ENCODE peak calls at places on chromosomes 13 and 19, in six cellular contexts. L is upper lobe of right lung; Q is stimulated activated CD4-positive, alpha-beta T cell treated with anti-CD3 and anti-CD28 coated beads, Interleukin-4, amount 100 ng/mL, for 1 hour; O is adrenal gland; Y is SW480; K is fibroblast of lung. F is an unnamed sample.

GRCh38 chr13:24127116-24127631 is 33.3 kb upstream of the SPATA13 start:
- DNase-seq in L (no peak), Q (no peak), O (no peak), Y (peak; percentile 95), K (no peak), F (no peak)

GRCh38 chr19:42480335-42481095 is 37.8 kb upstream of the CXCL17 start:
- DNase-seq in L (no peak), Q (no peak), O (peak; percentile 75), Y (no peak), K (peak; percentile 18), F (no peak)

GRCh38 chr13:47901451-47901850 is 99.6 kb downstream of the SUCLA2 start:
- DNase-seq in L (no peak), Q (no peak), O (no peak), Y (no peak), K (no peak), F (no peak)

GRCh38 chr19:31160346-31160926 is 188.8 kb downstream of the TSHZ3 start:
- DNase-seq in L (no peak), Q (no peak), O (no peak), Y (no peak), K (peak; percentile 10), F (no peak)

GRCh38 chr13:54599413-54599812 is 1570.8 kb downstream of the OLFM4 start:
- DNase-seq in L (no peak), Q (no peak), O (no peak), Y (no peak), K (no peak), F (no peak)

GRCh38 chr13:94677799-94678198 is 34.5 kb downstream of the SOX21 start:
- DNase-seq in L (no peak), Q (no peak), O (no peak), Y (no peak), K (no peak), F (no peak)

GRCh38 chr13:21528616-21529015 is 69.5 kb upstream of the ZDHHC20 start:
- DNase-seq in L (no peak), Q (no peak), O (no peak), Y (no peak), K (no peak), F (no peak)

GRCh38 chr13:29918845-29919244 is 68.4 kb upstream of the UBL3 start:
- DNase-seq in L (no peak), Q (no peak), O (no peak), Y (no peak), K (peak; percentile 80), F (no peak)

GRCh38 chr19:47270408-47270807 is 4.3 kb upstream of the INAFM1 start:
- DNase-seq in L (peak; percentile 69), Q (no peak), O (no peak), Y (no peak), K (no peak), F (no peak)

F was measured in thyroid gland.